ENCODE peak calls at places on chromosomes 3 and 15, in five cellular contexts. L is lower leg skin, B is colonic mucosa, Q is OCI-LY7, Y is GM06990. A is an unnamed sample.

GRCh38 chr3:89955141-89955540 is 847.7 kb downstream of the EPHA3 start:
- DNase-seq in Q (no peak), Y (no peak), L (no peak), B (no peak), A (no peak)

GRCh38 chr15:85329561-85330421 is 50.6 kb upstream of the AKAP13 start:
- DNase-seq in L (no peak), B (peak), Y (peak), Q (peak), A (no peak)

GRCh38 chr15:88348579-88349255 is 92.2 kb upstream of the NTRK3 start:
- DNase-seq in Y (no peak), L (no peak), B (no peak), Q (peak), A (no peak)

GRCh38 chr15:29962404-29962803 is 120.4 kb upstream of the GOLGA8J start:
- DNase-seq in B (no peak), Q (no peak), L (no peak), Y (no peak), A (no peak)

GRCh38 chr3:195154793-195155535 is 116.0 kb downstream of the XXYLT1 start:
- DNase-seq in L (peak), B (peak), Q (peak), Y (peak), A (peak)

GRCh38 chr3:114319453-114319852 is 25.6 kb downstream of the TIGIT start:
- DNase-seq in L (no peak), B (no peak), Q (no peak), Y (no peak), A (no peak)

GRCh38 chr3:138184994-138185393 is 2.1 kb upstream of the ARMC8 start:
- DNase-seq in Y (no peak), L (no peak), Q (no peak), B (no peak), A (no peak)

GRCh38 chr3:49813497-49814174 is at the start of gene UBA7:
- DNase-seq in B (peak), L (no peak), Y (peak), Q (no peak), A (no peak)

GRCh38 chr3:149751551-149751950 is 738 bp downstream of the COMMD2 start:
- DNase-seq in Y (no peak), Q (peak), L (no peak), B (peak), A (no peak)

GRCh38 chr3:55629432-55629831 is 142.3 kb upstream of the WNT5A start:
- DNase-seq in Q (no peak), B (peak), L (no peak), Y (no peak), A (no peak)

GRCh38 chr3:46670000-46670890 is 23.2 kb downstream of the ALS2CL start:
- DNase-seq in Y (no peak), Q (no peak), L (peak), B (no peak), A (no peak)

GRCh38 chr15:80550910-80551265 is 144.2 kb upstream of the ABHD17C start:
- DNase-seq in Q (no peak), B (no peak), L (no peak), Y (no peak), A (no peak)

GRCh38 chr3:13188380-13188779 is 115.2 kb upstream of the IQSEC1 start:
- DNase-seq in L (no peak), B (no peak), Q (no peak), Y (no peak), A (no peak)
- TF ChIP-seq CTCF in L (no peak), B (no peak), Q (no peak), Y (no peak), A (no peak)

DNA sequence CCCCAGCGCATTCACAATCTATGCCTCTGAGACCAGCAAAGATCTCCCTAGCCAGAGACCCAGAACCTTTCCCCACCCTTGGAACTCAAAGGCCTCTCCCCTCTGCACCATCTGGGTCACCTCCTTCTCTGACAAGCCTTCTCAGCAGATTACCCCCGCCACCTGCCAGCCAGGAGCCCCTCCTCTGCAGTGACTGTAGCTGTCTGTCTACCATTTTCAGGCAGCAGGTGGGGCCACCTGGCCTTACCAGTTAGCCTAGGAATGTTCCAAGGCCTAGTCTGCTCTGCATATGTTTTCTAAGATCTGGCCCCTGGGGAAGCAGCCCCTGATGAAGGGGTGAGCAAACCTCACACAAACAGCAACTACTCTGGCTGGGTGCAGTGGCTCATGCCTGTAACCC is 2.4 kb downstream of the MYLK start:
- DNase-seq in Q (no peak), B (no peak), Y (no peak), L (no peak), A (no peak)
- H3K4me3 ChIP-seq in Q (no peak), B (no peak), Y (no peak), L (no peak), A (peak)

DNA sequence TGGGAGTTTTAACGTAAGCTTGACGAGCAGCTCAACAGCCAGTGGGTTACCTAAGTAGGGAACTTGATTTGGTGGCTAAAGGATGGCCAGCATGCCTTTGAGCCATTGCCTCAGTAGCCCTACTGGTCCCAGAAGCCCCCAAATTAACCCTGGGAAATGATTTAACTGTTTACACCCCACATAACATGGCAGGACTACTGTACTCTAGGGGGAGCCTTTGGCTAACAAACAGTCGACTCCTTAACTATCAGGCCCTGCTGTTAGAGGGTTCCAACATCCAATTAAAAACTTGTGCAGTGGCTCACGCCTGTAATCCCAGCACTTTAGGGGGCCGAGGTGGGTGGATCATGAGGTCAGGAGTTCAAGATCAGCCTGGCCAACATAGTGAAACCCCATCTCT is 9.4 kb upstream of the SMCO1 start:
- DNase-seq in L (peak), B (no peak), Y (no peak), Q (peak), A (no peak)
- TF ChIP-seq CTCF in L (no peak), B (no peak), Y (peak), Q (peak), A (no peak)

DNA sequence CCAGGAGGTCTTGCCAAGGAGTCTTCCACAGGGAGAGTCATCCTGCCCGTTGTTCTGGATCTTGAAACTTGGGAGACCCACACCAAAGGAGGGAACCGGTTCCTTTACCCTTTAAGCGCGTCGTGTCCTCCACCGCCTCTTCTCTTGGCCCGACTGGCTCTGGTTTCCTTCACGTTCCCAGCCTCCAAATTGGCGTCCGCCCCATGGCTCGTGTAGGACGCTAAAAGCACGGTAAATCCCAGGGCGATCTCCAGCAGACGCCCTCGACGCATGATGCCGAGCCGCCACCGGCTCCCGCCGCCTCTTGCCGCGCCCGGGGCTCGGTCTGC is 1.0 kb downstream of the FBN1 start:
- DNase-seq in B (no peak), Q (no peak), Y (no peak), L (no peak), A (no peak)
- H3K4me3 ChIP-seq in B (peak), Q (no peak), Y (peak), L (peak), A (peak)

GRCh38 chr3:125163739-125164601 is 48.6 kb downstream of the SLC12A8 start:
- DNase-seq in L (peak), Y (no peak), B (peak), Q (peak), A (no peak)
- TF ChIP-seq CTCF in L (no peak), Y (peak), B (no peak), Q (peak), A (peak)

GRCh38 chr3:156646958-156647357 is 27.4 kb upstream of the TIPARP start:
- DNase-seq in Y (no peak), L (no peak), B (no peak), Q (no peak), A (no peak)

GRCh38 chr3:156642750-156643728 is 31.4 kb upstream of the TIPARP start:
- DNase-seq in B (no peak), Y (no peak), L (no peak), Q (no peak), A (no peak)

GRCh38 chr3:156641261-156641975 is 33.0 kb upstream of the TIPARP start:
- DNase-seq in Q (no peak), L (no peak), B (no peak), Y (no peak), A (no peak)

GRCh38 chr3:156644958-156645357 is 29.4 kb upstream of the TIPARP start:
- DNase-seq in Q (no peak), L (no peak), Y (no peak), B (no peak), A (no peak)

GRCh38 chr3:156643729-156644389 is 30.5 kb upstream of the TIPARP start:
- DNase-seq in B (peak), Q (no peak), Y (peak), L (no peak), A (no peak)
- H3K4me3 ChIP-seq in B (no peak), Q (no peak), Y (no peak), L (no peak), A (no peak)

DNA sequence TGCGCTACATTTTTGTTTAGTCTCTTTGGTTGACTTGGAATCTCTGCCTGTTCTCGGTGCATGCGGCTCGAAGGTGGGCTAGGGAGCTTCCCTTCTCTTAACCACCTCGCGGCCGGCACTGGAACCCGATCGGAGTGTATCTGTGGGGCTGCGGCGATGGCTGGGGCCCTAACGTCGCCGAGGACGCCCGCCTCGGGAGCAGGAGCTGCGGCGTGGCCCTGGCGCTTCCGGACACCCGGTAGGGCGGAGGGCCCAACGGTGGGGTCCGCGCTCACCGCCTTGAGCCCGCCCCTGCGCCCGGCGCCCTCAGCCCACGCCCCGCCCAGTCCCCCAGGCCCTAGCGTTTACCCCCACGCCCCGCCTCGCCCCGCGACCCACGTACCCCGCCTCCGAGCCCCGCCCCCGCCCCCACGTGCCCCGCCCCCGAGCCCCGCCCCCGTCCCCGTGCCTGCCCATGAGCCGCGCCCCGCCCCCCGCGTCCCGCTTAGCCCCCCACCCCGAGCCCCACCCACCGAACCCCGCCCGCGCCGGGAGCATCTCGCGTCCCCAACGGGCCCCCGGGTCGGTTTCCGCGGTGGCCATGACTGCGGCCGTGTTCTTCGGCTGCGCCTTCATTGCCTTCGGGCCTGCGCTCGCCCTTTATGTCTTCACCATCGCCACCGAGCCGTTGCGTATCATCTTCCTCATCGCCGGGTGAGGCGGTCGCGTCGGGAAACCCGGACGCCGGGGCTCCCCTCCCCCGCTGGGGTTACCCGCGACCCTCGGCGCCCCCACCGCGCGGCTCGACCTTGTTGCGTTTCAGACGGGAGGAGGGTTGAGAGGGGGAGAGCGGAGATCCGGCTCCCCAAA is at the start of gene APH1B:
- DNase-seq in Q (peak), Y (peak), B (peak), L (peak), A (no peak)
- TF ChIP-seq CTCF in Q (no peak), Y (no peak), B (no peak), L (no peak), A (no peak)

A was measured in epithelial cell of proximal tubule.